ENCODE peak calls at places on chromosomes 6 and 20, in five cellular contexts. G, X, Z, T and Q are unnamed samples.

GRCh38 chr6:30463651-30464618 is 25.4 kb upstream of the HLA-E start:
- DNase-seq in X (no peak), G (peak), T (peak), Z (peak), Q (peak)

GRCh38 chr6:48957781-48958180 is 505.3 kb downstream of the MMUT start:
- DNase-seq in X (no peak), Z (peak), G (peak), T (no peak), Q (no peak)

GRCh38 chr6:1068905-1069304 is 243.0 kb upstream of the FOXQ1 start:
- DNase-seq in T (no peak), X (no peak), G (no peak), Z (no peak), Q (no peak)

GRCh38 chr6:115706981-115707380 is 353.7 kb downstream of the FRK start:
- DNase-seq in Z (no peak), T (no peak), G (no peak), X (no peak), Q (no peak)

GRCh38 chr6:118284736-118285360 is 263.2 kb upstream of the PLN start:
- DNase-seq in G (peak), X (no peak), T (peak), Z (peak), Q (peak)

GRCh38 chr6:110422444-110422822 is 7.1 kb upstream of the DDO start:
- DNase-seq in X (no peak), T (no peak), Z (no peak), G (no peak), Q (no peak)

GRCh38 chr6:41734666-41735426 is 562 bp downstream of the TFEB start:
- DNase-seq in X (peak), Z (peak), T (peak), G (peak), Q (peak)

GRCh38 chr20:58213112-58213511 is 15.3 kb downstream of the ANKRD60 start:
- DNase-seq in Z (no peak), T (peak), X (peak), G (no peak), Q (no peak)

GRCh38 chr6:134956032-134956431 is 6.1 kb upstream of the ALDH8A1 start:
- DNase-seq in T (no peak), X (no peak), G (no peak), Z (peak), Q (no peak)

GRCh38 chr20:21505810-21506530 is 7.9 kb downstream of the NKX2-2 start:
- DNase-seq in T (peak), X (peak), G (peak), Z (peak), Q (no peak)

GRCh38 chr6:136038531-136038930 is 187.0 kb downstream of the PDE7B start:
- DNase-seq in Z (no peak), G (peak), T (no peak), X (no peak), Q (no peak)

GRCh38 chr6:136037246-136037884 is 185.9 kb downstream of the PDE7B start:
- DNase-seq in Z (peak), X (no peak), T (no peak), G (peak), Q (no peak)

GRCh38 chr6:136039185-136039584 is 187.7 kb downstream of the PDE7B start:
- DNase-seq in T (no peak), X (no peak), G (peak), Z (peak), Q (no peak)

GRCh38 chr6:136036601-136037000 is 185.1 kb downstream of the PDE7B start:
- DNase-seq in X (no peak), G (peak), T (no peak), Z (no peak), Q (peak)

DNA sequence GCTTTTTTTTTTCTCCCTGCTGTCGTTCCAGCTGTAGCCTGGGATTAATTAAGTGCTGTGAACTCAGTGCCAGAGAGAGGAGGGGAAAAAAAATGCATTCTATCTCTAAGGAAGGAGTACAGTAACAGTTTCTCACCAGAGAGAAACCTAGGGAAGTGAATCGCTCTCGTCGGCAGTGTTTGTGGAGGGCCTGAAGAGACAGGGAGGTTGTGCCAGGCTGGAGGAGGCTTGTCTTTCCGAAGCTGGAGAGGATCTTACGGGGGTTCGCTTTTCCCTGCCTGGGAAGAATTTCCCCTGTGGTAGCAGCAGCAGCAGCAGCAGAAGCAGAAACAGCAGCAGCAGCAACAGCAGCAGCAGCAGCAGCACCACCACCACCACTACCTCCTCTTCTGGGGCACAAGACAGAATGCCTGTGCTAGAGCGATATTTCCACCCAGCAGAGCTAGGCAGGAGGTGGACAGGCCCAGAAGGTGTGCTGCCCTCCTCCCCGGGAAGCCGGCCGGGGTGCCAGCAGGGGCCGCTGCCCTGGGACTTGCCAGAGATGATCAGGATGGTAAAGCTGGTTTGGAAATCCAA is 186.5 kb downstream of the PDE7B start:
- DNase-seq in X (no peak), Z (peak), T (no peak), G (peak), Q (peak)
- H3K4me3 ChIP-seq in X (no peak), Z (peak), T (no peak), G (peak), Q (peak)

DNA sequence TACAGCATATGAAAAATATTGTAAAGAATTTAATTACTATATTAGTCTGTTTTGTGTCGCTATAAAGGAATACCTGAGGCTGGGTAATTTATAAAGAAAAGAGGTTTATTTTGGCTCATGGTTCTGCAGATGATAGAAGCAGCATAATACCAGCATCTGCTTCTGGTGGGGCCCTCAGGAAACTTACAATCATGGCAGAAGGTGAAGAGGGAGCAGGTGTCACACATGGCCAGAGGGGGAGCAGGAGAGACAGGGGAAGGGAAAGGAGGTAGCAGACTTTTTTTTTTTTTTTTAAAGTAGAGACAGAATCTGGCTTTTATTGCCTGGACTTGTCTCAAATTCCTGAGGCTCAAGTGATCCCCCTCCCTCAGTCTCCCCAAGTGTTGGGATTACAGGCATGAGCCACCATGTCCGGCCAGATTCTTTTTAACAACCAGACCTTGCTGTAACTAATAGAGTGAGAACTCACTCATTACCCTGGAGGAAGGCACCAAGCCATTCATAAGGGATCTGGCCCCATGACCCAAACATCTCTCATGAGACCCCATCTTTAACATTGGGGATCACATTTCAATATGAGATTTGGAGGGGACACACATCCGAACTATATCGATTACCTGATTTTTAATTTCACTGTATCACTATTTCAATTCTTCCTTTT is 64.6 kb downstream of the MAN1A1 start:
- DNase-seq in Z (no peak), X (peak), G (no peak), T (peak), Q (no peak)
- TF ChIP-seq CTCF in Z (no peak), X (no peak), G (peak), T (peak), Q (peak)

GRCh38 chr6:142854589-142855488 is 90.1 kb downstream of the HIVEP2 start:
- DNase-seq in T (no peak), Z (no peak), G (no peak), X (no peak), Q (no peak)

GRCh38 chr6:142855877-142856606 is 88.9 kb downstream of the HIVEP2 start:
- DNase-seq in Z (no peak), G (no peak), T (no peak), X (no peak), Q (no peak)

GRCh38 chr6:142857609-142858195 is 87.3 kb downstream of the HIVEP2 start:
- DNase-seq in G (no peak), Z (no peak), X (no peak), T (no peak), Q (no peak)

GRCh38 chr6:142856857-142857608 is 87.9 kb downstream of the HIVEP2 start:
- DNase-seq in X (no peak), G (no peak), T (no peak), Z (no peak), Q (no peak)

GRCh38 chr6:142856607-142856856 is 88.4 kb downstream of the HIVEP2 start:
- DNase-seq in Z (no peak), X (no peak), G (no peak), T (no peak), Q (no peak)
- H3K4me3 ChIP-seq in Z (no peak), X (no peak), G (no peak), T (no peak), Q (no peak)

GRCh38 chr20:20368414-20369352 is 779 bp downstream of the INSM1 start:
- DNase-seq in T (no peak), X (peak), G (no peak), Z (no peak), Q (no peak)

GRCh38 chr20:20367681-20368413 is at the start of gene INSM1:
- DNase-seq in G (no peak), T (no peak), Z (no peak), X (no peak), Q (no peak)

GRCh38 chr20:20371133-20371532 is 3.2 kb downstream of the INSM1 start:
- DNase-seq in T (no peak), Z (no peak), G (no peak), X (no peak), Q (no peak)

GRCh38 chr20:20370087-20370575 is 2.2 kb downstream of the INSM1 start:
- DNase-seq in X (peak), G (no peak), T (no peak), Z (no peak), Q (no peak)

DNA sequence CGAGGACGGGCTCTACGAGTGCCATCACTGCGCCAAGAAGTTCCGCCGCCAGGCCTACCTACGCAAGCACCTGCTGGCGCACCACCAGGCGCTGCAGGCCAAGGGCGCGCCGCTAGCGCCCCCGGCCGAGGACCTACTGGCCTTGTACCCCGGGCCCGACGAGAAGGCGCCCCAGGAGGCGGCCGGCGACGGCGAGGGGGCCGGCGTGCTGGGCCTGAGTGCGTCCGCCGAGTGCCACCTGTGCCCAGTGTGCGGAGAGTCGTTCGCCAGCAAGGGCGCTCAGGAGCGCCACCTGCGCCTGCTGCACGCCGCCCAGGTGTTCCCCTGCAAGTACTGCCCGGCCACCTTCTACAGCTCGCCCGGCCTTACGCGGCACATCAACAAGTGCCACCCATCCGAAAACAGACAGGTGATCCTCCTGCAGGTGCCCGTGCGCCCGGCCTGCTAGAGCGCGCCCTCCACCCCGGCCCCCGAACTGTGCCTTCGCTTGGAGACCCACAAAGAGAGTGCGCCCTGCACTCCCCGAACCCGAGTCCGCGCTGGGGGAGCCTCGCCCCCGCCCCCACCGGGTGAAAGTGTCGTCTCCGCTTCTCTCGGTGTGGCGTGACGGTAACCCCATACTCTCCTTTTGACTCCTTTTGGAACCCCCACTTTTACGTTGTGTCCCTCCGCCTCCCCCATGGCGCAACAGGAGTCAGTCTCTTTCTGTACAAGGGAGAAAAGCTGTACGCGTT is 1.6 kb downstream of the INSM1 start:
- DNase-seq in G (no peak), Z (no peak), X (peak), T (peak), Q (no peak)
- TF ChIP-seq CTCF in G (no peak), Z (no peak), X (no peak), T (peak), Q (no peak)

GRCh38 chr6:33588894-33589293 is 8.8 kb upstream of the BAK1 start:
- DNase-seq in Z (no peak), G (no peak), X (no peak), T (no peak), Q (no peak)

GRCh38 chr6:33586108-33586640 is 6.1 kb upstream of the BAK1 start:
- DNase-seq in G (no peak), Z (no peak), X (no peak), T (no peak), Q (no peak)

GRCh38 chr6:33585403-33586107 is 5.5 kb upstream of the BAK1 start:
- DNase-seq in Z (peak), T (peak), G (peak), X (peak), Q (peak)

GRCh38 chr6:33589366-33589722 is 9.3 kb upstream of the BAK1 start:
- DNase-seq in G (no peak), X (no peak), T (no peak), Z (no peak), Q (no peak)

GRCh38 chr6:33587529-33588215 is 7.6 kb upstream of the BAK1 start:
- DNase-seq in Z (no peak), G (no peak), T (no peak), X (no peak), Q (no peak)
- H3K4me3 ChIP-seq in Z (no peak), G (no peak), T (no peak), X (no peak), Q (no peak)

DNA sequence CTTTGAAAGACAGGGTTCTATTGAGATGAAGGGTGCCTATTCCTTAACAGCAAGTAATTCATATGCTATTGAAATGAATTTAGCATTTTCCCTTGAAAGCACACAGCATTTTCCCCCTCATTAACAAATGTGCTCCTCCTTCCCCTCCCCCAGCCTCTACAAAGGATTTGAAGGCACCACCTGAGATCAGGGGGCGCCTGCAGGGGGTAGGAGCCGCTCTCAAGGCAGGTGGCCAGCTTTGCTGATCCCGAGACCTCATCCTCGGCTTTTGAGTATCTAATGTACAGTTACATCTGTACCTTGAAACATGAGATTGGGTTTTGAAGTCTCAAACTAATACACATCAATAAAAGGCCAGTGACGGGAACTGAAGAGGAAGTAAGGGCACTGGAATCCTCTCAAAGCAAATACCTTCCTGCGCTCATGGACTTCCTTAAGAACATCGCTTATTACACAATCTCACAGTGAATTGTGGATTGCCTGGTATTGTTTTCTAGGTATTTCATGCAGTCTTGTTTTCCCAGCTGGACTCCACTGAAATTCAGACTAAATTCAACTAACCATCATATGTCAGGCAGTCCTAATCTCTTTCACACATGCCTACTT is 65.1 kb upstream of the UNC93A start:
- DNase-seq in Z (no peak), G (no peak), X (no peak), T (no peak), Q (no peak)
- TF ChIP-seq CTCF in Z (no peak), G (no peak), X (no peak), T (no peak), Q (no peak)

GRCh38 chr20:50071039-50071888 is 41.7 kb downstream of the UBE2V1 start:
- DNase-seq in X (peak), G (peak), T (peak), Z (peak), Q (peak)
- H3K4me3 ChIP-seq in X (peak), G (peak), T (peak), Z (peak), Q (peak)

GRCh38 chr20:38550274-38550673 is 30.7 kb upstream of the ADIG start:
- DNase-seq in G (no peak), Z (no peak), X (no peak), T (peak), Q (no peak)
- TF ChIP-seq CTCF in G (peak), Z (no peak), X (no peak), T (peak), Q (no peak)